ENCODE peak calls at places on chromosomes 16 and 17, in ten cellular contexts. T is AG09309, C is prostate gland, A is AG10803, E is cardiac fibroblast, F is breast epithelium, U is bronchial epithelial cell, Y is colonic mucosa, V is foreskin fibroblast, X is endodermal cell. B is an unnamed sample.

GRCh38 chr16:77374384-77374783 is 60.5 kb downstream of the ADAMTS18 start:
- DNase-seq in A (no peak), Y (no peak), E (no peak), F (no peak), V (no peak), U (peak), C (peak), T (no peak), X (no peak), B (no peak)

GRCh38 chr17:2784864-2785263 is 11.4 kb upstream of the RAP1GAP2 start:
- DNase-seq in V (no peak), T (no peak), C (no peak), A (no peak), E (no peak), F (no peak), U (no peak), Y (no peak), X (no peak), B (no peak)

GRCh38 chr16:84303023-84303422 is 8.3 kb downstream of the WFDC1 start:
- DNase-seq in E (peak), A (peak), C (no peak), U (no peak), V (peak), T (peak), F (no peak), Y (no peak), X (no peak), B (no peak)

GRCh38 chr17:40198576-40198975 is 20.5 kb upstream of the WIPF2 start:
- DNase-seq in Y (no peak), U (no peak), T (no peak), C (no peak), A (no peak), E (no peak), F (no peak), X (no peak), V (no peak), B (no peak)

GRCh38 chr16:63612462-63613227 is 1509.2 kb downstream of the CDH11 start:
- DNase-seq in X (no peak), V (no peak), U (no peak), F (no peak), E (no peak), A (no peak), C (no peak), Y (no peak), T (no peak), B (no peak)

GRCh38 chr17:3385869-3386816 is at the start of gene OR3A2:
- DNase-seq in E (no peak), F (no peak), U (no peak), Y (no peak), V (peak), T (no peak), A (no peak), X (peak), C (no peak), B (no peak)

GRCh38 chr16:81578636-81579413 is 134.2 kb downstream of the CMIP start:
- DNase-seq in C (no peak), V (no peak), Y (no peak), A (no peak), X (no peak), E (no peak), U (no peak), T (no peak), F (no peak), B (no peak)

GRCh38 chr16:84065536-84066132 is 23.0 kb upstream of the SLC38A8 start:
- DNase-seq in A (peak), U (peak), X (peak), E (peak), F (no peak), T (peak), V (peak), Y (peak), C (peak), B (no peak)

GRCh38 chr16:50153648-50154368 is 702 bp downstream of the TENT4B start:
- DNase-seq in Y (peak), T (no peak), E (peak), F (no peak), C (peak), U (no peak), V (peak), A (peak), X (peak), B (no peak)

GRCh38 chr16:68339214-68339613 is 28.4 kb downstream of the PRMT7 start:
- DNase-seq in F (no peak), T (no peak), Y (no peak), U (no peak), X (no peak), C (no peak), A (no peak), E (no peak), V (no peak), B (no peak)

GRCh38 chr17:68565656-68566055 is 35.5 kb downstream of the FAM20A start:
- DNase-seq in A (no peak), Y (no peak), V (no peak), U (no peak), X (peak), F (no peak), E (no peak), C (no peak), T (no peak), B (no peak)

GRCh38 chr17:51045616-51046526 is 74.8 kb downstream of the SPAG9 start:
- DNase-seq in F (no peak), C (no peak), A (peak), E (peak), U (no peak), V (no peak), Y (no peak), X (no peak), T (no peak), B (no peak)

GRCh38 chr16:67407176-67407787 is 9.0 kb downstream of the ZDHHC1 start:
- DNase-seq in C (no peak), F (no peak), Y (no peak), T (no peak), E (no peak), U (peak), X (no peak), V (peak), A (peak), B (no peak)

GRCh38 chr17:42097691-42098661 is at the start of gene ZNF385C:
- DNase-seq in T (no peak), E (no peak), C (no peak), V (no peak), A (no peak), Y (no peak), X (peak), U (no peak), F (no peak), B (no peak)

GRCh38 chr16:50547340-50547865 is 793 bp upstream of the NKD1 start:
- DNase-seq in E (peak), U (no peak), T (no peak), A (no peak), C (peak), F (peak), V (no peak), X (peak), Y (peak), B (no peak)

GRCh38 chr17:72342061-72342460 is 221.2 kb downstream of the SOX9 start:
- DNase-seq in Y (no peak), T (no peak), V (no peak), X (no peak), F (no peak), U (no peak), A (no peak), C (no peak), E (no peak), B (no peak)

GRCh38 chr17:72340836-72341235 is 220.0 kb downstream of the SOX9 start:
- DNase-seq in U (no peak), T (no peak), F (no peak), V (no peak), C (no peak), E (no peak), Y (no peak), X (no peak), A (no peak), B (no peak)

GRCh38 chr17:72344613-72345012 is 223.8 kb downstream of the SOX9 start:
- DNase-seq in A (no peak), X (no peak), U (no peak), Y (no peak), V (no peak), T (no peak), E (no peak), C (no peak), F (no peak), B (no peak)

GRCh38 chr17:72343911-72344310 is 223.1 kb downstream of the SOX9 start:
- DNase-seq in F (no peak), V (peak), Y (no peak), X (no peak), T (no peak), E (no peak), U (no peak), C (no peak), A (no peak), B (no peak)

GRCh38 chr17:72342582-72343527 is 222.0 kb downstream of the SOX9 start:
- DNase-seq in T (no peak), Y (no peak), U (no peak), E (peak), A (peak), X (no peak), F (peak), V (peak), C (no peak), B (no peak)
- H3K4me3 ChIP-seq in T (no peak), Y (no peak), U (no peak), E (no peak), A (no peak), X (no peak), F (no peak), V (no peak), C (no peak), B (peak)

DNA sequence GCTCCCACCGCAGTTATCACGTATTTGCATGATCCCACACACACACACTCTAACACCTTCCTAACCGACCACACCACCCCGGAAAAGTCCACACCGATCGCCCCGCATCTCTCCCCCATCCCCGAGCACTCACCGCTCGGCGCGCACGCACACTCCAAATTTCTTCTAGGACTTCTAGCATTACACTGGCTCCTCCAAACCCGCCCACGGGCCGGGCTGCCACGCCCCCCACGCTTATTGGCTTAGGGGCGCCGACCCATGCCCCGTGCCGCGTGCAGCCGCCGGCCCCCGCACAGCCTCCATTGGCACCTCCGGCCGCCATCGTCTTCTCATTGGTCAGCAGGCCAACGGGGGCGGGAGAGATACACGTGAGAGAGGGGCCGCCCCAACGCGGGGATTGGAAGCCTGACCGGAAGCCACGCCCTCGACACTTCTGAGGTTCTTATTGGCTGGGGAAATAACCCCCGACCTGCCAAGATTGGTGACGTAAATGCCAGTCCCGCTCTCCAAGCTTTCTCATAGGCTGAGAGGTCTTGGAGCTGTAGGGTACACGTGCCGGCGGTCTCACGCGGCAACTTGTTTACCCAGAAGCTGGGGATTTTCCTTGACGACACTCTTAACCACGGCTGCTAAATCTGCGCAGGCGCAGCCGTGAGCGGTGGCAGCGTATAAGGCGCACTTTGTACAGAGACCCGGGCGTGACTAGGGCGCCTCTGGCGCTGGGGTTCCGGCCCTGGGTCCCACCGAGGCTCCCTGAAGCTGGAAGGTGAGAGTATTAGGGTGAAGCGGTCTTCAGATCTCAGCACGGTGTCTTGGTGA is 4.2 kb upstream of the PER1 start:
- DNase-seq in C (peak), F (peak), X (peak), T (peak), U (peak), A (peak), Y (peak), V (peak), E (peak), B (peak)
- TF ChIP-seq CTCF in C (no peak), F (no peak), X (no peak), T (peak), U (peak), A (peak), Y (no peak), V (no peak), E (no peak), B (no peak)

GRCh38 chr16:12470311-12471229 is 333.1 kb downstream of the CPPED1 start:
- DNase-seq in C (no peak), F (no peak), V (no peak), X (no peak), A (no peak), T (no peak), Y (no peak), E (peak), U (no peak), B (no peak)
- H3K4me3 ChIP-seq in C (no peak), F (no peak), V (no peak), X (no peak), A (no peak), T (no peak), Y (no peak), E (no peak), U (no peak), B (no peak)

GRCh38 chr16:85473909-85474640 is 139.0 kb upstream of the GSE1 start:
- DNase-seq in U (no peak), T (no peak), Y (no peak), F (no peak), V (peak), A (peak), E (no peak), X (peak), C (no peak), B (no peak)
- TF ChIP-seq CTCF in U (no peak), T (no peak), Y (no peak), F (no peak), V (no peak), A (peak), E (no peak), X (no peak), C (no peak), B (no peak)

GRCh38 chr16:57536306-57537193 is at the start of gene CCDC102A:
- DNase-seq in X (peak), C (no peak), Y (peak), V (peak), F (peak), A (peak), T (no peak), U (no peak), E (no peak), B (no peak)

GRCh38 chr16:57535680-57536305 is 578 bp downstream of the CCDC102A start:
- DNase-seq in X (peak), V (peak), Y (peak), F (peak), T (peak), C (peak), A (peak), E (peak), U (peak), B (no peak)

GRCh38 chr16:57534337-57534880 is 2.0 kb downstream of the CCDC102A start:
- DNase-seq in X (peak), V (no peak), A (no peak), T (no peak), F (peak), Y (peak), E (no peak), U (no peak), C (no peak), B (no peak)

GRCh38 chr16:57533618-57534336 is 2.6 kb downstream of the CCDC102A start:
- DNase-seq in C (no peak), V (no peak), U (no peak), T (no peak), E (no peak), X (peak), Y (peak), A (no peak), F (peak), B (no peak)

GRCh38 chr16:57534881-57535658 is 1.3 kb downstream of the CCDC102A start:
- DNase-seq in U (no peak), C (no peak), X (peak), F (peak), Y (peak), E (no peak), T (no peak), A (no peak), V (no peak), B (no peak)
- H3K4me3 ChIP-seq in U (peak), C (peak), X (peak), F (peak), Y (peak), E (peak), T (peak), A (peak), V (peak), B (peak)

GRCh38 chr17:59845595-59846390 is 47.0 kb downstream of the TUBD1 start:
- DNase-seq in E (peak), C (peak), Y (peak), A (peak), V (peak), T (no peak), U (peak), F (peak), X (peak), B (peak)
- TF ChIP-seq CTCF in E (peak), C (no peak), Y (no peak), A (no peak), V (no peak), T (no peak), U (no peak), F (no peak), X (no peak), B (no peak)

DNA sequence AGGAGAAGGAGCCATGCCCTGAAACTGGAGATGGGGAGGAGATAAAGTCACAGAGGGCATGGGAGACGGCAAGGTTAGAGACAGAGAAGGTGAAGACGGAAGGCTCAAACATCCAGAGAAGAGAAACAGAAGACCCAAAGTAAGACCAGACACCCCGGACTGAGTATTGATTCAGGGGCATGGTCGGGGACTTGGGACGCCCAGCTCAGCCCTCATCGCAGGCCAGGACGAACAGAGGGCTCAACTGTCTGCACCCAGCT is 1.1 kb downstream of the XYLT1 start:
- DNase-seq in X (peak), C (no peak), E (no peak), V (no peak), F (no peak), Y (no peak), T (no peak), A (no peak), U (no peak), B (no peak)
- H3K4me3 ChIP-seq in X (peak), C (peak), E (peak), V (peak), F (peak), Y (peak), T (peak), A (peak), U (no peak), B (no peak)

GRCh38 chr17:20781260-20781659 is 201.7 kb downstream of the CDRT15L2 start:
- DNase-seq in Y (no peak), C (no peak), U (no peak), A (no peak), T (no peak), V (no peak), X (no peak), F (no peak), E (no peak), B (no peak)
- TF ChIP-seq CTCF in Y (no peak), C (no peak), U (no peak), A (no peak), T (no peak), V (no peak), X (no peak), F (no peak), E (no peak), B (no peak)